ENCODE peak calls at places on chromosomes 11 and 22, in six cellular contexts. M, U, E, K, J and Y are unnamed samples.

GRCh38 chr22:30047364-30047738 is 32.9 kb upstream of the HORMAD2 start:
- DNase-seq in K (no peak), E (no peak), U (peak), M (no peak), J (peak), Y (no peak)

GRCh38 chr22:42805998-42806481 is 51.0 kb downstream of the ARFGAP3 start:
- DNase-seq in J (peak), M (no peak), K (no peak), U (no peak), E (no peak), Y (peak)

GRCh38 chr11:121636341-121637176 is 183.8 kb upstream of the SORL1-AS1 start:
- DNase-seq in E (no peak), K (no peak), M (no peak), U (no peak), J (no peak), Y (no peak)

GRCh38 chr11:71165771-71166170 is 86.6 kb downstream of the SHANK2 start:
- DNase-seq in K (no peak), E (no peak), U (no peak), J (no peak), M (no peak), Y (no peak)

GRCh38 chr22:47233316-47234243 is 471.1 kb downstream of the TBC1D22A start:
- DNase-seq in E (no peak), J (no peak), U (no peak), M (no peak), K (no peak), Y (no peak)

GRCh38 chr11:9137293-9138132 is 46.1 kb upstream of the SCUBE2 start:
- DNase-seq in E (peak), M (peak), K (peak), J (peak), U (peak), Y (peak)

GRCh38 chr11:12050470-12050891 is 42.1 kb upstream of the DKK3 start:
- DNase-seq in M (no peak), U (no peak), K (no peak), J (no peak), E (no peak), Y (no peak)

GRCh38 chr11:22539851-22540376 is 85.7 kb downstream of the FANCF start:
- DNase-seq in E (no peak), M (no peak), K (peak), J (no peak), U (peak), Y (no peak)

GRCh38 chr11:122717264-122717867 is 61.8 kb downstream of the UBASH3B start:
- DNase-seq in E (no peak), M (peak), K (no peak), U (no peak), J (no peak), Y (no peak)

GRCh38 chr11:62881579-62882427 is 1.1 kb downstream of the SLC3A2 start:
- DNase-seq in U (peak), K (peak), M (peak), E (peak), J (peak), Y (peak)

GRCh38 chr11:121571466-121571865 is 118.7 kb upstream of the SORL1-AS1 start:
- DNase-seq in E (no peak), J (no peak), M (no peak), U (no peak), K (peak), Y (no peak)

GRCh38 chr11:112558691-112559090 is 298.0 kb upstream of the PLET1 start:
- DNase-seq in M (no peak), U (peak), J (no peak), K (no peak), E (no peak), Y (no peak)

GRCh38 chr11:16782226-16782919 is 43.9 kb downstream of the C11orf58 start:
- DNase-seq in J (no peak), M (no peak), E (no peak), K (no peak), U (no peak), Y (no peak)

GRCh38 chr22:32617883-32618282 is 143.3 kb downstream of the FBXO7 start:
- DNase-seq in J (no peak), K (no peak), M (peak), E (no peak), U (peak), Y (no peak)

GRCh38 chr22:48755332-48755949 is 1072.2 kb downstream of the BRD1 start:
- DNase-seq in K (no peak), U (no peak), E (no peak), M (peak), J (peak), Y (no peak)

GRCh38 chr11:85809191-85809590 is 1.8 kb downstream of the SYTL2 start:
- DNase-seq in U (no peak), K (no peak), E (no peak), M (no peak), J (no peak), Y (no peak)

GRCh38 chr22:36467946-36468345 is 13.5 kb downstream of the TXN2 start:
- DNase-seq in J (peak), U (peak), K (no peak), M (no peak), E (no peak), Y (peak)

GRCh38 chr11:94201004-94201465 is 72.4 kb downstream of the PANX1 start:
- DNase-seq in J (peak), K (no peak), U (no peak), E (no peak), M (no peak), Y (no peak)

GRCh38 chr22:32723632-32724031 is 77.9 kb upstream of the TIMP3 start:
- DNase-seq in M (peak), J (peak), E (peak), U (peak), K (no peak), Y (peak)

GRCh38 chr11:105040703-105041102 is 4.4 kb downstream of the CARD16 start:
- DNase-seq in M (no peak), J (no peak), K (no peak), U (no peak), E (no peak), Y (no peak)

GRCh38 chr11:131880279-131880678 is 509.9 kb downstream of the NTM start:
- DNase-seq in E (no peak), U (no peak), K (no peak), M (no peak), J (no peak), Y (no peak)

GRCh38 chr22:46290121-46290842 is 6.4 kb upstream of the GTSE1 start:
- DNase-seq in E (no peak), U (no peak), M (no peak), J (no peak), K (no peak), Y (no peak)

GRCh38 chr11:395866-396265 is 1.9 kb downstream of the PKP3 start:
- DNase-seq in E (no peak), J (no peak), M (peak), U (no peak), K (no peak), Y (no peak)

GRCh38 chr11:57513911-57514537 is 1.5 kb downstream of the SLC43A1 start:
- DNase-seq in J (no peak), M (peak), U (peak), E (no peak), K (peak), Y (no peak)

GRCh38 chr11:104104664-104105063 is 59.3 kb downstream of the PDGFD start:
- DNase-seq in E (no peak), M (no peak), U (no peak), K (no peak), J (no peak), Y (no peak)

GRCh38 chr11:119728226-119728626 is 774 bp downstream of the NECTIN1 start:
- DNase-seq in K (no peak), J (no peak), U (no peak), M (peak), E (no peak), Y (peak)

GRCh38 chr22:20436309-20437252 is 1.0 kb downstream of the SCARF2 start:
- DNase-seq in K (no peak), U (peak), J (peak), M (no peak), E (no peak), Y (no peak)

GRCh38 chr11:18608373-18608772 is 8.8 kb downstream of the MISFA start:
- DNase-seq in E (no peak), M (no peak), J (no peak), K (peak), U (peak), Y (no peak)

GRCh38 chr11:86743223-86744118 is 56.9 kb upstream of the PRSS23 start:
- DNase-seq in J (peak), M (peak), E (no peak), K (no peak), U (peak), Y (no peak)